ENCODE peak calls at places on chromosomes 13 and 19, in five cellular contexts. Z, X, W, R and O are unnamed samples. For H3K36me3, the result is how much of the 10 kb centered on the place peaks cover.

GRCh38 chr19:49896863-49897621 is at the start of gene IL4I1:
- DNase-seq in X (peak), W (peak), R (no peak), Z (no peak), O (peak)

GRCh38 chr13:83798731-83799130 is 83.5 kb downstream of the SLITRK1 start:
- DNase-seq in W (no peak), R (no peak), X (peak), Z (no peak), O (no peak)

GRCh38 chr13:99953138-99953755 is 18.3 kb downstream of the ZIC5 start:
- DNase-seq in Z (no peak), X (no peak), W (no peak), R (no peak), O (no peak)

GRCh38 chr13:67048084-67048792 is 181.9 kb downstream of the PCDH9 start:
- DNase-seq in R (no peak), W (no peak), X (peak), Z (no peak), O (no peak)

GRCh38 chr13:105847532-105848295 is 687.7 kb downstream of the EFNB2 start:
- DNase-seq in R (no peak), W (no peak), Z (no peak), X (peak), O (no peak)

GRCh38 chr19:12156254-12157058 is at the start of gene ZNF625:
- DNase-seq in R (peak), Z (peak), X (peak), W (peak), O (peak)

GRCh38 chr19:48544856-48545750 is 6.9 kb upstream of the SULT2B1 start:
- DNase-seq in X (no peak), W (no peak), Z (no peak), R (peak), O (peak)

GRCh38 chr19:10552596-10553053 is 8.9 kb downstream of the ATG4D start:
- DNase-seq in Z (no peak), W (no peak), X (no peak), R (peak), O (peak)

GRCh38 chr13:103605546-103606326 is 539.5 kb upstream of the SLC10A2 start:
- DNase-seq in W (no peak), R (no peak), X (no peak), Z (no peak), O (no peak)

GRCh38 chr19:8334458-8335342 is 8.4 kb downstream of the KANK3 start:
- DNase-seq in Z (no peak), R (peak), X (peak), W (peak), O (peak)

GRCh38 chr19:16579381-16579780 is 7.2 kb upstream of the SLC35E1 start:
- DNase-seq in W (no peak), Z (no peak), R (no peak), X (no peak), O (no peak)

GRCh38 chr13:80168089-80168850 is 172.7 kb downstream of the SPRY2 start:
- DNase-seq in X (peak), Z (no peak), R (no peak), W (no peak), O (no peak)

GRCh38 chr19:5743640-5744039 is 23.2 kb downstream of the CATSPERD start:
- DNase-seq in R (no peak), W (no peak), Z (no peak), X (no peak), O (no peak)

GRCh38 chr13:42762917-42763316 is 18.5 kb upstream of the FAM216B start:
- DNase-seq in Z (no peak), R (peak), X (peak), W (no peak), O (no peak)

GRCh38 chr19:55231391-55232283 is 3.1 kb upstream of the TMEM86B start:
- DNase-seq in W (no peak), Z (no peak), X (no peak), R (no peak), O (no peak)

GRCh38 chr19:18051887-18052286 is 34.8 kb downstream of the IL12RB1 start:
- DNase-seq in R (no peak), Z (peak), X (no peak), W (peak), O (peak)

GRCh38 chr13:40376296-40376849 is 290.1 kb downstream of the FOXO1 start:
- DNase-seq in X (no peak), Z (no peak), W (no peak), R (no peak), O (no peak)

GRCh38 chr19:30662211-30662861 is 290.2 kb downstream of the ZNF536 start:
- DNase-seq in Z (peak), X (no peak), W (no peak), R (no peak), O (no peak)

GRCh38 chr13:98504371-98504963 is 72.4 kb downstream of the STK24 start:
- DNase-seq in W (no peak), X (no peak), R (no peak), Z (no peak), O (no peak)

GRCh38 chr13:112078879-112079526 is 12.1 kb downstream of the SOX1 start:
- DNase-seq in X (no peak), Z (no peak), R (no peak), W (no peak), O (peak)

GRCh38 chr13:45807520-45808099 is 43.9 kb downstream of the SIAH3 start:
- DNase-seq in X (peak), Z (peak), R (peak), W (peak), O (peak)

GRCh38 chr19:21256722-21257121 is 72.5 kb downstream of the ZNF708 start:
- DNase-seq in W (no peak), Z (no peak), R (peak), X (peak), O (peak)

GRCh38 chr19:33724723-33725060 is 72.0 kb upstream of the KCTD15 start:
- DNase-seq in W (no peak), R (no peak), Z (no peak), X (no peak), O (peak)

GRCh38 chr19:3176715-3177501 is 1.7 kb upstream of the S1PR4 start:
- DNase-seq in X (peak), R (peak), W (peak), Z (no peak), O (peak)

GRCh38 chr19:7549749-7550148 is 14.2 kb downstream of the PNPLA6 start:
- DNase-seq in Z (no peak), R (no peak), X (no peak), W (no peak), O (peak)

DNA sequence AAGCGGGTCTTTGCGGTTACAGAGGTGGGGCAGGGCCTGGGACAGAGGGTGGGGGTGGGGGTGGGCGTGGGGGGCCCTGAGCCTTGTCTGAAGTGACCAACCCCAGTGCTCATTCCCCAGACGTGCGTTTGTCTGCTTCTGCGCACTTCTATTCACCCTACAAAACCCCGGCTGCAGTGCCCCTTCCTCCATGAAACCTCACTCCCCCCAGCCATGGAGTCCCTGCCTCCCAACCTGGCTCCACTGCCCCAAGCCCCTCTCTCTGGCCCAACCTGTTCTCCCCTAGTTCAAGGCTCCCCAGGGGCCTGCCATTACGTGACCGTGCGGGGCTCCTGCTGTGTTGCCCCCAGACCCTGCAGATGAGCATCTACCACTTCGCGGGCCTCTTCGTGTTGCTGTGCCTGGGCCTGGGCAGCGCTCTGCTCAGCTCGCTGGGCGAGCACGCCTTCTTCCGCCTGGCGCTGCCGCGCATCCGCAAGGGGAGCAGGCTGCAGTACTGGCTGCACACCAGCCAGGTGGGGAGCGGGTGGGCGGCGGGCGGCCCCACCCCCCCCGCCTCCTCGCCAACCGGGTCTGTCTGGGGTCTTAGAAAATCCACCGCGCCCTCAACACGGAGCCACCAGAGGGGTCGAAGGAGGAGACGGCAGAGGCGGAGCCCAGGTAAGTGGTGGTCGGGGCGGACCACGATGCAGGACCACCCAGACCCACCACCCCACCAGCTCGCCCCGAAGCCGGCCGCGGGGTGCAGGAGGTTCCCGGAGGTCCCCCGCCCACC is 8.2 kb downstream of the GRIN3B start:
- DNase-seq in X (no peak), Z (no peak), W (no peak), R (no peak), O (peak)
- H3K36me3 ChIP-seq in X (under half), Z (half or more), W (under half), R (under half), O (under half)

DNA sequence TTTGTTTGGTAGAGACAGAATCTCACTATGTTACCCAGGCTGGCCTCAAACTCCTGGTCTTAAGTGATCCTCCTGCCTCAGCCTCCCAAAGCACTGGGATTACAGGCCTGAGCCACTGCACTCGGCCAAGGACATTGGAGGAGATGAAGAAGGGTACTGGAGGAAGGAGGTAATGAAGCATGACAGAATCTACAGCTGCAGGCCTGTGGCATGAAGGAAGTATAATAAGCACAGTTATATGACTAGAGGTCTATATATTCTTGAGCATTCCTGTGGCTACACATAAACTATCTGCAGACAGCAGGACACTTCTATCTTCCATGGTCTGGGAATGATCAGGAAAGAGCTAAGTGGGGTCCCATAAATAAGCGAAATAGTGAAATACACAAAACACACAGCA is 18.2 kb downstream of the ZNF565 start:
- DNase-seq in Z (no peak), W (no peak), R (no peak), X (no peak), O (no peak)
- H3K36me3 ChIP-seq in Z (under half), W (under half), R (under half), X (under half), O (under half)

GRCh38 chr13:110636053-110636475 is 20.7 kb downstream of the NAXD start:
- DNase-seq in Z (peak), W (no peak), X (no peak), R (no peak), O (peak)

GRCh38 chr13:110636701-110637201 is 21.4 kb downstream of the NAXD start:
- DNase-seq in X (no peak), Z (no peak), W (no peak), R (no peak), O (peak)

GRCh38 chr13:110633776-110634175 is 18.4 kb downstream of the NAXD start:
- DNase-seq in R (no peak), X (no peak), Z (no peak), W (no peak), O (peak)

GRCh38 chr13:110634558-110634957 is 19.2 kb downstream of the NAXD start:
- DNase-seq in Z (no peak), X (peak), R (no peak), W (no peak), O (peak)

DNA sequence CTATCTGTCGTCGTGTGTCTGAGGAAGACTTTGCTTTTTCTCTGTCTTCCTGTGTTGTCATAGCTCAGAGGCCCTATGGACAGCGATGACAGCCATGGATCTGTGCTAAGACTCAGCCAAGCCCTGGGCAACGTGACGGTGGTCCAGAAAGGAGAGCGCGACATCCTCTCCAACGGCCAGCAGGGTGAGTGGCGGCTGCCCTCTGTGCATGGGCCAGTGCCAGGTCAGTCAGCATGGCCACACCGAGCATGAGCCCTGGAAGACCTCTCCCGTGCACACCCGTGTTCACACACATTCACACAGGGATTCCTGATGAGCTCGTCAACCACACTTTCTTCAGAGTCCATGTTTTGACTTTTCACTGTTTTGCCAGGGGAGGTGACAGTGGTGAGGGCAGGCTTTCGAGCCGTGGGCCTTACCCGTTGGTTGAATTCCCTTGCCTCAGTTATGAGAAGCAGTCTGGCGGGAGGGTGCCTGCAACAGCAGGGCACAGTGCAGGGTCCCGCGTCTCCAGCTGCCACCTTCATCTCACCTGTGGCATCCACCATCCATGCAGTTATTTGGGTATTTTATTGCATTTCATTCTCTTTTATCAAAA is 20.2 kb downstream of the NAXD start:
- DNase-seq in X (no peak), R (no peak), W (no peak), Z (no peak), O (peak)
- H3K36me3 ChIP-seq in X (half or more), R (under half), W (half or more), Z (half or more), O (under half)

GRCh38 chr19:54191671-54192453 is 754 bp downstream of the TSEN34 start:
- DNase-seq in W (no peak), X (peak), R (no peak), Z (no peak), O (no peak)

GRCh38 chr19:54201172-54201701 is 579 bp downstream of the RPS9 start:
- DNase-seq in R (no peak), X (no peak), Z (no peak), W (no peak), O (peak)

GRCh38 chr19:54192972-54193371 is 1.9 kb downstream of the TSEN34 start:
- DNase-seq in Z (no peak), W (no peak), R (no peak), X (no peak), O (peak)

GRCh38 chr19:54199401-54199800 is 1.3 kb upstream of the RPS9 start:
- DNase-seq in R (no peak), Z (no peak), W (no peak), X (no peak), O (peak)

DNA sequence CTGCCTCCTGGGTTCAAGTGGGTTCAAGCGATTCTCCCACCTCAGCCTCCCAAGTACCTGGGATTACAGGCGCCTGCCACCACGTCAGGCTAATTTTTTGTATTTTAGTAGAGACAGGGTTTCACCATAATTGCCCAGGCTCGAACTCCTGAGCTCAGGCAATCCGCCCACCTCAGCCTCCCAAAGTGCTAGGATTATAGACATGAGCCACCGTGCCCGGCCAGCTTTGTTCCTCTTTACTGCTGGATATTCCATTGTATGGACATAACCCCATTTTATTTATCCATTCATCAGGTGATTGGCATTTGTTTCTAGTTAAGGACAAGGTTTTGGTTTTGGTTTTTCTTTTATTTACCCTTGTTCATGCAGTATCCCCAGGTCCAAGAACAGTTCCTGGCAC is 4.1 kb upstream of the RPS9 start:
- DNase-seq in R (no peak), X (no peak), W (no peak), Z (no peak), O (no peak)
- H3K36me3 ChIP-seq in R (under half), X (under half), W (under half), Z (under half), O (under half)